ENCODE peak calls at places on chromosomes 6 and 20, in seven cellular contexts. Y is globus pallidus; B is bronchial epithelial cell; Q is AG08396; T is HTR-8/SVneo; F is Calu3; P is activated CD4-positive, alpha-beta T cell treated with anti-CD3 and anti-CD28 coated beads, Interleukin-2, amount 10 ng/mL, durations not matched to agents 7 days and 5 days. N is an unnamed sample.

GRCh38 chr6:89984926-89985743 is 90.9 kb downstream of the GJA10 start:
- DNase-seq in Q (peak; percentile 27), B (peak; percentile 54), F (peak; percentile 13), Y (peak; percentile 93), T (peak; percentile 15), P (no peak), N (no peak)

GRCh38 chr6:379367-380181 is 12.0 kb upstream of the IRF4 start:
- DNase-seq in B (no peak), P (no peak), Q (no peak), F (no peak), Y (no peak), T (no peak), N (no peak)

GRCh38 chr20:36872857-36873256 is 3.1 kb upstream of the TLDC2 start:
- DNase-seq in Q (no peak), P (no peak), B (no peak), F (no peak), T (no peak), Y (no peak), N (no peak)

GRCh38 chr6:110547266-110547964 is 71.0 kb upstream of the SLC22A16 start:
- DNase-seq in Y (no peak), T (peak; percentile 47), F (peak; percentile 35), B (peak; percentile 70), P (no peak), Q (peak; percentile 39), N (no peak)

GRCh38 chr6:44457606-44458005 is 70.1 kb downstream of the CDC5L start:
- DNase-seq in B (no peak), F (no peak), Q (no peak), P (no peak), T (no peak), Y (no peak), N (no peak)

GRCh38 chr6:75283907-75284284 is 696 bp downstream of the TMEM30A start:
- DNase-seq in Q (no peak), P (peak; percentile 20), B (peak; percentile 16), T (no peak), Y (no peak), F (no peak), N (no peak)

GRCh38 chr20:36573798-36574277 is 441 bp downstream of the TGIF2 start:
- DNase-seq in B (no peak), F (peak; percentile 46), Y (peak; percentile 50), T (no peak), P (peak; percentile 21), Q (peak; percentile 52), N (peak; percentile 66)

GRCh38 chr6:34546551-34547321 is 9.4 kb downstream of the SPDEF start:
- DNase-seq in P (no peak), Q (no peak), T (no peak), F (peak; percentile 83), B (peak; percentile 26), Y (peak; percentile 18), N (no peak)

GRCh38 chr6:85396159-85396808 is 53.6 kb upstream of the NT5E start:
- DNase-seq in P (no peak), T (no peak), Q (no peak), B (no peak), F (no peak), Y (no peak), N (no peak)

GRCh38 chr6:117497237-117497636 is 14.8 kb downstream of the DCBLD1 start:
- DNase-seq in Q (no peak), P (no peak), Y (no peak), T (no peak), F (no peak), B (peak; percentile 38), N (no peak)

GRCh38 chr20:50425076-50425475 is 85.1 kb upstream of the PTPN1 start:
- DNase-seq in P (no peak), T (peak; percentile 61), Q (no peak), Y (no peak), F (no peak), B (no peak), N (no peak)

GRCh38 chr6:98116513-98116912 is 717.9 kb upstream of the POU3F2 start:
- DNase-seq in P (no peak), B (no peak), Q (no peak), F (no peak), T (no peak), Y (no peak), N (no peak)

GRCh38 chr20:40687384-40688128 is 1.5 kb downstream of the MAFB start:
- DNase-seq in T (no peak), F (no peak), Q (no peak), Y (peak; percentile 42), B (peak; percentile 41), P (no peak), N (no peak)

GRCh38 chr20:62134735-62135231 is 8.4 kb downstream of the PSMA7 start:
- DNase-seq in F (no peak), Q (peak; percentile 66), T (no peak), Y (no peak), P (no peak), B (no peak), N (no peak)

GRCh38 chr20:46253391-46253790 is 54.9 kb downstream of the CDH22 start:
- DNase-seq in B (peak; percentile 34), T (peak; percentile 66), Q (peak; percentile 43), P (no peak), F (peak; percentile 64), Y (no peak), N (no peak)

GRCh38 chr20:51531712-51532456 is 10.6 kb downstream of the NFATC2 start:
- DNase-seq in P (no peak), F (no peak), Y (no peak), T (no peak), Q (no peak), B (no peak), N (no peak)

GRCh38 chr6:117933471-117933870 is 26.4 kb downstream of the SLC35F1 start:
- DNase-seq in P (no peak), Y (peak; percentile 48), Q (no peak), T (no peak), B (no peak), F (no peak), N (no peak)

GRCh38 chr6:22717906-22718305 is 148.5 kb downstream of the HDGFL1 start:
- DNase-seq in Y (no peak), P (no peak), B (no peak), F (no peak), Q (no peak), T (no peak), N (no peak)

GRCh38 chr6:5203571-5203970 is 57.2 kb downstream of the LYRM4 start:
- DNase-seq in P (no peak), F (no peak), T (no peak), B (no peak), Y (no peak), Q (no peak), N (no peak)

GRCh38 chr6:95203153-95203754 is 374.1 kb upstream of the MANEA start:
- DNase-seq in Q (peak; percentile 1), F (peak; percentile 47), Y (peak; percentile 34), P (peak; percentile 26), B (peak; percentile 55), T (no peak), N (no peak)

GRCh38 chr20:43904195-43904594 is 10.5 kb upstream of the TOX2 start:
- DNase-seq in P (no peak), F (peak; percentile 67), Q (no peak), Y (peak; percentile 43), T (no peak), B (no peak), N (no peak)

GRCh38 chr20:13791562-13792459 is 7.0 kb downstream of the NDUFAF5 start:
- DNase-seq in T (no peak), Q (no peak), P (no peak), F (no peak), B (no peak), Y (peak; percentile 42), N (no peak)

N was measured in mesothelial cell of epicardium.